ENCODE peak calls at places on chromosomes 4 and X, in six cellular contexts. M, R, O, V, H and B are unnamed samples. For H3K27me3, the result is how much of the 10 kb centered on the place peaks cover.

GRCh38 chrX:48636776-48637175 is 39.5 kb downstream of the WDR13 start:
- DNase-seq in M (no peak), R (no peak), O (no peak), V (no peak), H (no peak), B (no peak)

GRCh38 chr4:8674311-8674885 is 81.8 kb downstream of the CPZ start:
- DNase-seq in M (no peak), R (no peak), O (no peak), V (no peak), H (no peak), B (no peak)

GRCh38 chr4:121594796-121595526 is 101.8 kb downstream of the ANXA5 start:
- DNase-seq in M (peak), R (peak), O (no peak), V (no peak), H (peak), B (peak)

GRCh38 chrX:13923845-13924244 is 105.8 kb downstream of the GEMIN8 start:
- DNase-seq in M (no peak), R (no peak), O (no peak), V (no peak), H (no peak), B (no peak)

GRCh38 chrX:39895228-39896110 is 202.3 kb downstream of the BCOR start:
- DNase-seq in M (peak), R (no peak), O (no peak), V (no peak), H (no peak), B (no peak)

GRCh38 chrX:31870267-31870666 is 798.4 kb upstream of the FTHL17 start:
- DNase-seq in M (no peak), R (no peak), O (no peak), V (no peak), H (no peak), B (no peak)

GRCh38 chr4:77045490-77045889 is 30.3 kb downstream of the CCNI start:
- DNase-seq in M (no peak), R (no peak), O (no peak), V (no peak), H (no peak), B (no peak)

GRCh38 chr4:98657531-98658286 is 702 bp downstream of the TSPAN5 start:
- DNase-seq in M (peak), R (no peak), O (no peak), V (peak), H (no peak), B (peak)

GRCh38 chrX:151697537-151697936 is 2.3 kb downstream of the PRRG3 start:
- DNase-seq in M (no peak), R (no peak), O (no peak), V (no peak), H (peak), B (no peak)

GRCh38 chr4:162485486-162485885 is 321.7 kb upstream of the FSTL5 start:
- DNase-seq in M (no peak), R (no peak), O (no peak), V (no peak), H (no peak), B (no peak)

GRCh38 chr4:76867880-76868655 is 29.9 kb downstream of the SOWAHB start:
- DNase-seq in M (no peak), R (no peak), O (no peak), V (peak), H (no peak), B (no peak)

GRCh38 chr4:110062166-110062565 is 136.2 kb downstream of the ELOVL6 start:
- DNase-seq in M (no peak), R (no peak), O (no peak), V (no peak), H (no peak), B (no peak)

GRCh38 chrX:18707442-18708049 is at the start of gene PPEF1:
- DNase-seq in M (no peak), R (no peak), O (no peak), V (no peak), H (no peak), B (no peak)

GRCh38 chr4:84498203-84499026 is 677 bp downstream of the NKX6-1 start:
- DNase-seq in M (peak), R (no peak), O (peak), V (peak), H (no peak), B (no peak)

GRCh38 chrX:19361701-19362100 is 18.0 kb downstream of the PDHA1 start:
- DNase-seq in M (no peak), R (no peak), O (no peak), V (no peak), H (no peak), B (no peak)

GRCh38 chr4:294732-295131 is 10.5 kb downstream of the ZNF732 start:
- DNase-seq in M (no peak), R (no peak), O (no peak), V (no peak), H (no peak), B (no peak)

GRCh38 chr4:152392079-152392478 is 143.8 kb downstream of the FBXW7 start:
- DNase-seq in M (no peak), R (no peak), O (no peak), V (no peak), H (no peak), B (no peak)

GRCh38 chr4:102180080-102180479 is 165.2 kb downstream of the SLC39A8 start:
- DNase-seq in M (no peak), R (no peak), O (no peak), V (no peak), H (no peak), B (no peak)
- H3K27me3 ChIP-seq in M (under half), R (under half), O (under half), V (under half), H (under half), B (under half)

GRCh38 chrX:63128509-63128908 is 222.6 kb downstream of the SPIN4 start:
- DNase-seq in M (peak), R (no peak), O (no peak), V (peak), H (no peak), B (no peak)
- TF ChIP-seq CTCF in M (peak), R (peak), O (no peak), V (peak), H (peak), B (peak)

GRCh38 chr4:87121332-87122065 is 98.9 kb downstream of the KLHL8 start:
- DNase-seq in M (no peak), R (no peak), O (no peak), V (no peak), H (no peak), B (no peak)
- H3K4me3 ChIP-seq in M (no peak), R (no peak), O (no peak), V (no peak), H (no peak), B (no peak)

GRCh38 chrX:3124041-3124440 is 82.8 kb downstream of the ARSF start:
- DNase-seq in M (no peak), R (no peak), O (no peak), V (no peak), H (no peak), B (no peak)
- H3K27me3 ChIP-seq in M (under half), R (under half), O (under half), V (under half), H (under half), B (under half)

GRCh38 chr4:70901984-70902576 is at the start of gene MOB1B:
- DNase-seq in M (peak), R (peak), O (peak), V (peak), H (peak), B (peak)
- TF ChIP-seq CTCF in M (no peak), R (peak), O (no peak), V (peak), H (peak), B (peak)

DNA sequence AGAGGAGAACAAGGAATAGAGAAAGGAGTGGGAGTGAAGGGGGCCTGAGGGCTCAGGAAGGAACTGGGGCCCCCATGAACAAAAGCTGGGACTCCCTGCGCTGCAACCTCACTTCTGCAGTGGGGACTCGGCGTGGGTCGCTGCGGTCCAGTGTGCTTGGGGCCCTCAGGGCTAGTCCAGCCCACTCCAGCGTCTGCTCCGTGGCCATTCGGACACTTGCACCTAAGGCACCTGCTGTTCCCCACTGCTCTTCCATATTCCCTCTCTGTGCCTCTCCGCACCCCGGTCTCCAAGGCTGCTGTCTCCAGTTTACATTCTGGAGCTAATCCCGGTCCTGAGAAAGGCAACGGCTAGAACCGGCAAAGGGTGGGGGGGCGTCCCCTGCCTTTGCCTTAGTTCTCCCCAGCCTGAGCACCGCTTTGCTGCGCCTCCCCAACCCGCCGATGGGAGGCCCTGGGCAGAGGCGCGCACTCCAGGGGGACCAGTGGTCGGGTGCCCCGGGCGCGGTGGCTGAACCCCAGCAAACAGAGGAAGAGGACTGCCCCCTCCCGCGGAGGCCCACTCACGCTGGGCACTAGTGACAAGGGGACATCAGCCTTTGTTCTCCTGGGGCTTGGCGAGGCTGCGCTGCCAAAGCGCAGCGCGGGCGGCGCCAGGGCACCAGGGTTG is 327.7 kb upstream of the F9 start:
- DNase-seq in M (no peak), R (no peak), O (no peak), V (no peak), H (no peak), B (no peak)
- H3K4me3 ChIP-seq in M (no peak), R (peak), O (no peak), V (no peak), H (no peak), B (no peak)